ENCODE peak calls at places on chromosomes 13 and 19, in ten cellular contexts. N is frontal cortex; I is COLO829; P is H4; U is OCI-LY7; S is activated CD4-positive, alpha-beta T cell treated with anti-CD3 and anti-CD28 coated beads, Interleukin-2, amount 10 ng/mL, durations not matched to agents 7 days and 5 days; H is stimulated activated CD4-positive, alpha-beta T cell treated with anti-CD3 and anti-CD28 coated beads, Interleukin-1b, Interleukin-23, amount 100 ng/mL, for 4 hours; J is NCI-H774; L is fibroblast of pulmonary artery; R is spleen. C is an unnamed sample.

GRCh38 chr13:90792335-90792734 is 555.2 kb upstream of the MIR17HG start:
- DNase-seq in U (no peak), H (no peak), N (no peak), I (no peak), L (no peak), R (no peak), J (no peak), S (no peak), P (no peak), C (no peak)

GRCh38 chr13:112809332-112810310 is 119.8 kb downstream of the ATP11A start:
- DNase-seq in J (no peak), L (no peak), I (no peak), P (no peak), U (no peak), S (no peak), R (no peak), H (no peak), N (no peak), C (no peak)

GRCh38 chr13:59236309-59236939 is 927.3 kb downstream of the DIAPH3 start:
- DNase-seq in N (no peak), H (no peak), S (no peak), R (no peak), L (no peak), I (no peak), J (no peak), P (no peak), U (no peak), C (no peak)

GRCh38 chr13:48318014-48318713 is 14.6 kb downstream of the RB1 start:
- DNase-seq in S (no peak), R (peak; percentile 77), N (no peak), P (no peak), H (no peak), U (no peak), I (no peak), L (no peak), J (no peak), C (no peak)

GRCh38 chr13:98004107-98004506 is 50.6 kb downstream of the IPO5 start:
- DNase-seq in J (no peak), I (no peak), N (no peak), U (no peak), H (no peak), P (peak; percentile 72), R (no peak), S (no peak), L (peak; percentile 48), C (no peak)

GRCh38 chr13:112859817-112860190 is 109.2 kb upstream of the MCF2L start:
- DNase-seq in J (no peak), I (peak; percentile 12), R (peak; percentile 76), H (no peak), L (peak; percentile 60), N (no peak), S (no peak), P (peak; percentile 21), U (peak; percentile 45), C (peak; percentile 71)

GRCh38 chr19:18879579-18880373 is 16.2 kb downstream of the CERS1 start:
- DNase-seq in S (peak; percentile 25), L (peak; percentile 20), J (peak; percentile 72), I (peak; percentile 49), R (peak; percentile 69), P (no peak), U (peak; percentile 83), N (no peak), H (no peak), C (peak; percentile 73)

GRCh38 chr13:45143346-45143751 is 23.0 kb downstream of the GTF2F2 start:
- DNase-seq in U (no peak), I (peak; percentile 46), R (no peak), P (peak; percentile 37), J (no peak), H (no peak), N (no peak), L (peak; percentile 63), S (no peak), C (no peak)

GRCh38 chr19:30593358-30593757 is 221.2 kb downstream of the ZNF536 start:
- DNase-seq in P (no peak), R (no peak), H (no peak), I (no peak), J (no peak), L (no peak), N (no peak), U (no peak), S (no peak), C (no peak)

GRCh38 chr13:104310861-104311260 is 1244.6 kb upstream of the SLC10A2 start:
- DNase-seq in S (no peak), H (no peak), J (no peak), L (no peak), U (no peak), I (no peak), N (no peak), R (no peak), P (no peak), C (no peak)

GRCh38 chr19:43765109-43765876 is 10.5 kb upstream of the SMG9 start:
- DNase-seq in R (peak; percentile 83), I (peak; percentile 71), J (no peak), H (peak; percentile 54), N (no peak), P (peak; percentile 96), S (peak; percentile 80), U (peak; percentile 88), L (peak; percentile 89), C (peak; percentile 71)

GRCh38 chr19:33393286-33394005 is 19.9 kb downstream of the CEBPG start:
- DNase-seq in H (no peak), J (no peak), P (no peak), I (no peak), L (no peak), S (no peak), N (no peak), R (peak; percentile 56), U (no peak), C (no peak)

GRCh38 chr19:14763497-14764145 is 14.7 kb downstream of the ADGRE2 start:
- DNase-seq in H (no peak), P (no peak), S (no peak), I (no peak), L (no peak), U (no peak), N (no peak), J (no peak), R (no peak), C (no peak)

GRCh38 chr13:30186644-30187431 is 120.5 kb downstream of the KATNAL1 start:
- DNase-seq in N (no peak), R (no peak), L (no peak), J (peak; percentile 13), U (no peak), H (no peak), S (no peak), I (peak; percentile 81), P (no peak), C (no peak)

GRCh38 chr19:33430674-33431277 is 57.3 kb downstream of the CEBPG start:
- DNase-seq in H (peak; percentile 46), U (peak; percentile 60), S (peak; percentile 71), R (peak; percentile 86), N (peak; percentile 56), J (peak; percentile 46), P (peak; percentile 69), L (peak; percentile 75), I (peak; percentile 75), C (peak; percentile 71)

GRCh38 chr19:947707-948533 is 22.1 kb downstream of the ARID3A start:
- DNase-seq in I (no peak), N (no peak), L (no peak), S (no peak), H (no peak), P (no peak), R (peak; percentile 94), J (no peak), U (peak; percentile 88), C (peak; percentile 96)

GRCh38 chr13:43303040-43303729 is 279.8 kb downstream of the DNAJC15 start:
- DNase-seq in J (no peak), U (peak; percentile 19), N (no peak), L (peak; percentile 80), S (peak; percentile 12), H (no peak), P (peak; percentile 67), I (peak; percentile 38), R (no peak), C (peak; percentile 44)

GRCh38 chr19:28103916-28104315 is 1109.0 kb downstream of the UQCRFS1 start:
- DNase-seq in N (no peak), L (no peak), I (no peak), J (no peak), U (no peak), P (no peak), H (no peak), S (no peak), R (no peak), C (no peak)

GRCh38 chr13:54029720-54030119 is 1001.1 kb downstream of the OLFM4 start:
- DNase-seq in R (no peak), I (no peak), P (no peak), H (no peak), L (no peak), N (no peak), U (no peak), S (no peak), J (no peak), C (no peak)

GRCh38 chr13:93364166-93364565 is 137.6 kb downstream of the GPC6 start:
- DNase-seq in I (peak; percentile 19), S (no peak), J (no peak), N (no peak), U (no peak), H (no peak), R (no peak), P (no peak), L (peak; percentile 55), C (no peak)

GRCh38 chr19:43784981-43785808 is 4.4 kb upstream of the KCNN4 start:
- DNase-seq in N (peak; percentile 66), U (peak; percentile 86), S (peak; percentile 71), P (peak; percentile 73), J (peak; percentile 52), R (peak; percentile 84), I (peak; percentile 62), H (peak; percentile 45), L (peak; percentile 75), C (peak; percentile 82)

GRCh38 chr19:16134510-16134909 is 9.0 kb upstream of the HSH2D start:
- DNase-seq in J (no peak), H (no peak), P (no peak), I (no peak), U (no peak), S (no peak), N (no peak), L (no peak), R (no peak), C (no peak)

GRCh38 chr19:39465956-39466747 is 14.5 kb upstream of the TIMM50 start:
- DNase-seq in J (no peak), I (no peak), N (no peak), S (no peak), R (no peak), L (no peak), U (no peak), H (no peak), P (no peak), C (no peak)

GRCh38 chr13:43195551-43195950 is 172.2 kb downstream of the DNAJC15 start:
- DNase-seq in N (no peak), U (no peak), P (no peak), L (no peak), J (no peak), I (no peak), H (no peak), S (no peak), R (no peak), C (no peak)

GRCh38 chr13:80055804-80056203 is 285.1 kb downstream of the SPRY2 start:
- DNase-seq in S (no peak), L (no peak), H (no peak), U (no peak), P (no peak), R (no peak), I (peak; percentile 57), J (no peak), N (no peak), C (no peak)

GRCh38 chr19:21912654-21913053 is 76.7 kb upstream of the ZNF43 start:
- DNase-seq in R (no peak), L (no peak), J (no peak), I (no peak), S (no peak), U (peak; percentile 38), P (no peak), H (no peak), N (no peak), C (peak; percentile 14)

GRCh38 chr13:60329221-60329983 is 67.6 kb upstream of the TDRD3 start:
- DNase-seq in U (peak; percentile 27), R (no peak), I (peak; percentile 27), L (peak; percentile 45), P (peak; percentile 12), N (no peak), H (no peak), S (peak; percentile 7), J (peak; percentile 31), C (peak; percentile 69)

GRCh38 chr13:46202188-46202795 is 9.4 kb upstream of the LRRC63 start:
- DNase-seq in L (no peak), N (no peak), R (no peak), P (no peak), U (no peak), H (no peak), S (peak; percentile 33), I (no peak), J (no peak), C (peak; percentile 14)